ENCODE peak calls at places on chromosomes 5 and 9, in four cellular contexts. One of them, this sample, is unnamed. For H3K4me1, the result is how much of the 10 kb centered on the place peaks cover.

GRCh38 chr5:15554542-15554941 is 54.6 kb downstream of the FBXL7 start:
- DNase-seq in spleen: no peak
- DNase-seq in neural progenitor cell: no peak
- DNase-seq in psoas muscle: no peak
- DNase-seq in this sample: no peak

GRCh38 chr9:96031366-96031824 is 155.9 kb downstream of the ERCC6L2 start:
- DNase-seq in spleen: no peak
- DNase-seq in neural progenitor cell: no peak
- DNase-seq in psoas muscle: no peak
- DNase-seq in this sample: peak

GRCh38 chr5:111532873-111533272 is 20.5 kb upstream of the STARD4 start:
- DNase-seq in spleen: no peak
- DNase-seq in neural progenitor cell: no peak
- DNase-seq in psoas muscle: no peak
- DNase-seq in this sample: no peak

GRCh38 chr5:171630047-171630669 is 155.5 kb upstream of the SMIM23 start:
- DNase-seq in spleen: no peak
- DNase-seq in neural progenitor cell: peak
- DNase-seq in psoas muscle: peak
- DNase-seq in this sample: peak

GRCh38 chr5:67361932-67362729 is 165.5 kb upstream of the CD180 start:
- DNase-seq in spleen: no peak
- DNase-seq in neural progenitor cell: no peak
- DNase-seq in psoas muscle: no peak
- DNase-seq in this sample: no peak

GRCh38 chr9:116576386-116576785 is 110.7 kb upstream of the TRIM32 start:
- DNase-seq in spleen: no peak
- DNase-seq in neural progenitor cell: no peak
- DNase-seq in psoas muscle: no peak
- DNase-seq in this sample: no peak

GRCh38 chr9:106700676-106701075 is 162.3 kb upstream of the ZNF462 start:
- DNase-seq in spleen: no peak
- DNase-seq in neural progenitor cell: no peak
- DNase-seq in psoas muscle: no peak
- DNase-seq in this sample: no peak

GRCh38 chr5:4082966-4083564 is 487.4 kb downstream of the IRX1 start:
- DNase-seq in spleen: no peak
- DNase-seq in neural progenitor cell: no peak
- DNase-seq in psoas muscle: no peak
- DNase-seq in this sample: no peak

GRCh38 chr9:121652838-121653231 is 1.4 kb downstream of the DAB2IP start:
- DNase-seq in spleen: no peak
- DNase-seq in neural progenitor cell: no peak
- DNase-seq in psoas muscle: no peak
- DNase-seq in this sample: no peak

GRCh38 chr5:125461641-125462072 is 715.2 kb upstream of the ZNF608 start:
- DNase-seq in spleen: no peak
- DNase-seq in neural progenitor cell: no peak
- DNase-seq in psoas muscle: no peak
- DNase-seq in this sample: no peak

GRCh38 chr5:122997294-122997693 is 39.2 kb downstream of the PPIC start:
- DNase-seq in spleen: no peak
- DNase-seq in neural progenitor cell: peak
- DNase-seq in psoas muscle: no peak
- DNase-seq in this sample: no peak

GRCh38 chr5:151660616-151661015 is 26.1 kb downstream of the SPARC start:
- DNase-seq in spleen: no peak
- DNase-seq in neural progenitor cell: no peak
- DNase-seq in psoas muscle: no peak
- DNase-seq in this sample: no peak

GRCh38 chr5:56637321-56637920 is 177.9 kb upstream of the MAP3K1 start:
- DNase-seq in spleen: no peak
- DNase-seq in neural progenitor cell: no peak
- DNase-seq in psoas muscle: no peak
- DNase-seq in this sample: no peak

GRCh38 chr5:16418471-16418922 is 47.1 kb downstream of the ZNF622 start:
- DNase-seq in spleen: no peak
- DNase-seq in neural progenitor cell: peak
- DNase-seq in psoas muscle: no peak
- DNase-seq in this sample: no peak

GRCh38 chr5:52783226-52783959 is 4.3 kb upstream of the ITGA1 start:
- DNase-seq in spleen: no peak
- DNase-seq in neural progenitor cell: no peak
- DNase-seq in psoas muscle: no peak
- DNase-seq in this sample: no peak

GRCh38 chr9:106830527-106831140 is 32.3 kb upstream of the ZNF462 start:
- DNase-seq in spleen: no peak
- DNase-seq in neural progenitor cell: no peak
- DNase-seq in psoas muscle: no peak
- DNase-seq in this sample: no peak

GRCh38 chr5:169554251-169554650 is 29.3 kb upstream of the SPDL1 start:
- DNase-seq in spleen: no peak
- DNase-seq in neural progenitor cell: no peak
- DNase-seq in psoas muscle: no peak
- DNase-seq in this sample: no peak

GRCh38 chr5:123835421-123835820 is 323.4 kb downstream of the CSNK1G3 start:
- DNase-seq in spleen: no peak
- DNase-seq in neural progenitor cell: no peak
- DNase-seq in psoas muscle: no peak
- DNase-seq in this sample: no peak

GRCh38 chr5:135448071-135448704 is 1.0 kb upstream of the DCANP1 start:
- DNase-seq in spleen: no peak
- DNase-seq in neural progenitor cell: no peak
- DNase-seq in psoas muscle: no peak
- DNase-seq in this sample: no peak

GRCh38 chr9:95000821-95001220 is 274.3 kb downstream of the AOPEP start:
- DNase-seq in spleen: no peak
- DNase-seq in neural progenitor cell: no peak
- DNase-seq in psoas muscle: no peak
- DNase-seq in this sample: no peak

GRCh38 chr5:159819671-159820411 is 96.4 kb upstream of the ADRA1B start:
- DNase-seq in spleen: no peak
- DNase-seq in neural progenitor cell: no peak
- DNase-seq in psoas muscle: peak
- DNase-seq in this sample: peak

GRCh38 chr9:87035868-87036267 is 88.6 kb upstream of the GAS1 start:
- DNase-seq in spleen: no peak
- DNase-seq in neural progenitor cell: no peak
- DNase-seq in psoas muscle: no peak
- DNase-seq in this sample: no peak

GRCh38 chr5:4411664-4412063 is 728.5 kb upstream of the ADAMTS16 start:
- DNase-seq in spleen: no peak
- DNase-seq in neural progenitor cell: peak
- DNase-seq in psoas muscle: no peak
- DNase-seq in this sample: no peak

GRCh38 chr5:147748590-147748989 is 33.9 kb downstream of the JAKMIP2 start:
- DNase-seq in spleen: no peak
- DNase-seq in neural progenitor cell: no peak
- DNase-seq in psoas muscle: no peak
- DNase-seq in this sample: no peak

GRCh38 chr9:89483592-89484474 is 14.1 kb downstream of the SEMA4D start:
- DNase-seq in spleen: peak
- DNase-seq in neural progenitor cell: no peak
- DNase-seq in psoas muscle: no peak
- DNase-seq in this sample: no peak

GRCh38 chr9:122562134-122562760 is 9.3 kb downstream of the OR1N2 start:
- DNase-seq in spleen: no peak
- DNase-seq in neural progenitor cell: peak
- DNase-seq in psoas muscle: no peak
- DNase-seq in this sample: no peak

GRCh38 chr5:172903790-172904189 is 55.4 kb upstream of the RPL26L1 start:
- DNase-seq in spleen: no peak
- DNase-seq in neural progenitor cell: no peak
- DNase-seq in psoas muscle: no peak
- DNase-seq in this sample: no peak

GRCh38 chr9:111237447-111237846 is 92.6 kb downstream of the OR2K2 start:
- DNase-seq in spleen: no peak
- DNase-seq in neural progenitor cell: no peak
- DNase-seq in psoas muscle: no peak
- DNase-seq in this sample: no peak

GRCh38 chr5:112637343-112637742 is 100.3 kb upstream of the APC start:
- DNase-seq in spleen: no peak
- DNase-seq in neural progenitor cell: no peak
- DNase-seq in psoas muscle: no peak
- DNase-seq in this sample: no peak

GRCh38 chr5:139637438-139638089 is 10.6 kb upstream of the CXXC5 start:
- DNase-seq in spleen: peak
- DNase-seq in neural progenitor cell: peak
- DNase-seq in psoas muscle: peak
- DNase-seq in this sample: peak
- H3K4me1 ChIP-seq in spleen: half or more
- H3K4me1 ChIP-seq in neural progenitor cell: under half
- H3K4me1 ChIP-seq in psoas muscle: half or more
- H3K4me1 ChIP-seq in this sample: half or more

DNA sequence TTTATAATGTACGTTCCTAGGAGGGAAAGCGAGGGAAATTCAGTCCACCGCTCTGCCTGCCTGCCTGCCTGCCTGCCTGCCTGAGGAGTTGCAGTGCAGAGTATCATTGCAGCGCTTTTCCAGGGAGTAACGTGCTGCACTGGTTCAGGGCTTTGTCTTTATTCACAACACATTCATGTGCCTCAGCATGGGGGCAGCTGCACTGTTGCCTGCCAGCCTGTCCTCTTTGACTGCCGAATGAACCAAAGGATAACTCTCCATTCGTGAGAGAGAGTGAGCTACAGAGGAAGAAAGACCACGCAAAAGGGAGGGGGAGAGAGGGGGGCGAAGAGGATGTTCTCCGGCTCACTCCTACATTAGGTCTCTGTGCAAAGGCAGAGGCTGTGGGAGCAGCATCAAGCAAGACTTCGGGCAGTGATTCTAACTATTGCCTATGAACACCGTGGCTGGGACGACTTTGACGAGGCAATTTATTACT is 791.2 kb downstream of the MAT2B start:
- DNase-seq in spleen: peak
- DNase-seq in neural progenitor cell: peak
- DNase-seq in psoas muscle: no peak
- DNase-seq in this sample: no peak
- H3K4me1 ChIP-seq in spleen: under half
- H3K4me1 ChIP-seq in neural progenitor cell: under half
- H3K4me1 ChIP-seq in psoas muscle: under half
- H3K4me1 ChIP-seq in this sample: under half

GRCh38 chr9:113580954-113581311 is 117.4 kb downstream of the RGS3 start:
- DNase-seq in spleen: no peak
- DNase-seq in neural progenitor cell: no peak
- DNase-seq in psoas muscle: no peak
- DNase-seq in this sample: no peak
- H3K4me1 ChIP-seq in spleen: half or more
- H3K4me1 ChIP-seq in neural progenitor cell: under half
- H3K4me1 ChIP-seq in psoas muscle: under half
- H3K4me1 ChIP-seq in this sample: half or more

GRCh38 chr9:134436356-134436717 is 110.1 kb downstream of the RXRA start:
- DNase-seq in spleen: no peak
- DNase-seq in neural progenitor cell: no peak
- DNase-seq in psoas muscle: no peak
- DNase-seq in this sample: no peak
- H3K4me1 ChIP-seq in spleen: under half
- H3K4me1 ChIP-seq in neural progenitor cell: under half
- H3K4me1 ChIP-seq in psoas muscle: half or more
- H3K4me1 ChIP-seq in this sample: under half

DNA sequence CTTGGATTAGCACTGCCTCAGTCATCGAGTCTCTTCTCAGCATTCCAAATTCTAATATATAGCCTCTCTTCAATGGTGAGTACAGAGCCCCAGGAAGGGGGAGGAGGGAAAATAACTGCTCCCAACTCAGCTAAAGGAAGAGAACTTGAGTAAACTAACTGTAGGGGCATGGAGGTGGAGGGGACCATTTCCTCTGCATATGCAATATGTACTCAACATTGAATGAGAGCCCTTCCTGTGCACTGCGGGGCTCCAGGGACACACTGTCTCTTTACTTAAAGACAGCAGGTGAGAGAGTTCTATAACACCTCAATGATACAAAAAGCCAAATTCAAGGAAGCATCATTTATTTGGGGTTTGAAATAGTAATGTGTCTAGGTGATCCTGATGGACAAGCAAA is 75.1 kb downstream of the GNAQ start:
- DNase-seq in spleen: no peak
- DNase-seq in neural progenitor cell: no peak
- DNase-seq in psoas muscle: no peak
- DNase-seq in this sample: no peak
- H3K4me1 ChIP-seq in spleen: under half
- H3K4me1 ChIP-seq in neural progenitor cell: under half
- H3K4me1 ChIP-seq in psoas muscle: under half
- H3K4me1 ChIP-seq in this sample: under half

GRCh38 chr5:132265336-132266030 is 8.0 kb downstream of the PDLIM4 start:
- DNase-seq in spleen: peak
- DNase-seq in neural progenitor cell: no peak
- DNase-seq in psoas muscle: peak
- DNase-seq in this sample: peak

GRCh38 chr5:132262882-132263547 is 5.5 kb downstream of the PDLIM4 start:
- DNase-seq in spleen: peak
- DNase-seq in neural progenitor cell: no peak
- DNase-seq in psoas muscle: no peak
- DNase-seq in this sample: peak

GRCh38 chr5:132266031-132266835 is 8.7 kb downstream of the PDLIM4 start:
- DNase-seq in spleen: peak
- DNase-seq in neural progenitor cell: no peak
- DNase-seq in psoas muscle: no peak
- DNase-seq in this sample: peak

GRCh38 chr5:132263548-132264261 is 6.2 kb downstream of the PDLIM4 start:
- DNase-seq in spleen: peak
- DNase-seq in neural progenitor cell: no peak
- DNase-seq in psoas muscle: no peak
- DNase-seq in this sample: peak

DNA sequence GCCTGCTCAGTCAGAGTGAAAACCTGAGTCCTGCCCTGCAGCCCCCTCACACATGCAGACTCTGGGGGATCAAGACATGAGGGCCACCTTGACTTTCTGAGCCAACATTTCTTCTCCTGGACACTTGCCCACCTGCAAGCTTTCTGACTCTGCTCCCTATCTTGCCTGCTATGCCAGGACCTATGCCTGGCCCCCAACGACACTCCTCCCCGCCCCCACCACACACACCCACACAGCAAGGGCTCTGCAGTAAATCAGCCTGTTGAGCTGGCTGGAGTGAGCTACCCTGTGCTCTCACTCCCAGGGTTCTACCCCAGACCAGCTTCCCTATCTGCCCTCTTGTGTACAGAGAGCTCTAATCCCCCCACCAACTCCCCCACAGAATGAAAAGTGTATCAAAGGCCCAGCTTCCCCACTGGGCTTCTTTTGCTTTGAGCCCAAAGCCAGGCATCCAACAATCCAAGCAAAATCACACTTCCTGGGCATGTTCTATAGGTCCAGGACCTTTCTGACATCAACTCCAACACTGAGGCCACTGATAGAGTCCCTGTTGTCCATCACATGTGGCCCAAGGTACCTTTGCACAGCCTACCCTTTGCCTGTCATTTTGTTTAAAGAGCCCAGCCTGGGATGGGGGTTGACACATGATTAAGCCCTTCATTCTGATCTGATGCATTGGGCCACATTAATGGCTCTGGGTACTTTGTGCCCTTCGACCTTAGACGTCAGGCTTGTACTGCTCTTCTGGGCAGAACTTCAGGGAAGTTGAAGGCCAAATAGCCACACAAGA is 7.2 kb downstream of the PDLIM4 start:
- DNase-seq in spleen: peak
- DNase-seq in neural progenitor cell: no peak
- DNase-seq in psoas muscle: no peak
- DNase-seq in this sample: peak
- H3K4me1 ChIP-seq in spleen: under half
- H3K4me1 ChIP-seq in neural progenitor cell: under half
- H3K4me1 ChIP-seq in psoas muscle: under half
- H3K4me1 ChIP-seq in this sample: under half

This sample was measured in right atrium auricular region.